ENCODE peak calls at places on chromosomes 4 and X, in four cellular contexts. U, L, P and Q are unnamed samples.

GRCh38 chrX:100979881-100980607 is 10.5 kb downstream of the ARL13A start:
- DNase-seq in P (no peak), U (peak; percentile 24), L (no peak), Q (no peak)

GRCh38 chr4:137819964-137820383 is 287.7 kb upstream of the PCDH18 start:
- DNase-seq in U (peak; percentile 45), L (peak; percentile 6), P (peak; percentile 1), Q (peak; percentile 53)

GRCh38 chrX:46485897-46486296 is 59.3 kb downstream of the ZNF674 start:
- DNase-seq in P (no peak), L (no peak), U (peak; percentile 83), Q (no peak)

GRCh38 chr4:84050014-84050413 is 449.1 kb downstream of the NKX6-1 start:
- DNase-seq in P (no peak), L (no peak), U (no peak), Q (no peak)

GRCh38 chrX:130715299-130715698 is 187.7 kb downstream of the ENOX2 start:
- DNase-seq in L (no peak), P (no peak), U (no peak), Q (no peak)

GRCh38 chrX:15576019-15576418 is 24.7 kb downstream of the ACE2 start:
- DNase-seq in P (no peak), U (no peak), L (no peak), Q (peak; percentile 11)

GRCh38 chr4:89469930-89470375 is 162.4 kb upstream of the GPRIN3 start:
- DNase-seq in P (peak; percentile 25), U (no peak), L (no peak), Q (no peak)

GRCh38 chrX:102899940-102900916 is 36.8 kb upstream of the RAB40AL start:
- DNase-seq in L (peak; percentile 41), P (peak; percentile 33), U (peak; percentile 39), Q (peak; percentile 76)

GRCh38 chrX:41384041-41384705 is 50.2 kb downstream of the DDX3X start:
- DNase-seq in P (no peak), L (peak; percentile 68), U (no peak), Q (no peak)

GRCh38 chrX:140172401-140172800 is 207.1 kb upstream of the CXorf66 start:
- DNase-seq in P (no peak), L (no peak), U (no peak), Q (no peak)

GRCh38 chr4:664713-665231 is 9.3 kb downstream of the ATP5ME start:
- DNase-seq in L (no peak), U (no peak), P (no peak), Q (no peak)

GRCh38 chr4:73621357-73621756 is 1.1 kb upstream of the RASSF6 start:
- DNase-seq in L (no peak), U (no peak), P (no peak), Q (no peak)

GRCh38 chr4:134243742-134244713 is 42.4 kb upstream of the PABPC4L start:
- DNase-seq in U (no peak), P (no peak), L (no peak), Q (no peak)

GRCh38 chr4:140081582-140082398 is 72.2 kb downstream of the MAML3 start:
- DNase-seq in L (no peak), P (no peak), U (no peak), Q (no peak)

GRCh38 chr4:657338-658030 is 16.6 kb downstream of the ATP5ME start:
- DNase-seq in L (no peak), P (no peak), U (no peak), Q (no peak)

GRCh38 chr4:74038161-74039064 is at the start of gene CXCL3:
- DNase-seq in P (no peak), L (peak; percentile 85), U (no peak), Q (peak; percentile 56)

GRCh38 chrX:51837926-51838325 is 55.5 kb upstream of the MAGED1 start:
- DNase-seq in L (no peak), P (no peak), U (no peak), Q (peak; percentile 9)

GRCh38 chrX:105694839-105695238 is 127.5 kb upstream of the NRK start:
- DNase-seq in L (no peak), U (no peak), P (no peak), Q (no peak)

GRCh38 chr4:173014113-173014558 is 154.5 kb upstream of the GALNT7 start:
- DNase-seq in U (no peak), P (no peak), L (peak; percentile 42), Q (peak; percentile 44)

GRCh38 chr4:67451464-67451863 is 93.8 kb downstream of the CENPC start:
- DNase-seq in P (no peak), L (no peak), U (no peak), Q (no peak)

GRCh38 chr4:65170768-65171514 is 499.3 kb downstream of the EPHA5 start:
- DNase-seq in U (no peak), L (no peak), P (no peak), Q (no peak)

GRCh38 chrX:66751136-66751782 is 112.4 kb upstream of the EDA2R start:
- DNase-seq in P (no peak), U (no peak), L (no peak), Q (no peak)

GRCh38 chr4:35538807-35539206 is 705.5 kb downstream of the ARAP2 start:
- DNase-seq in L (no peak), P (no peak), U (no peak), Q (no peak)

GRCh38 chr4:184854673-184855072 is 28.9 kb upstream of the ACSL1 start:
- DNase-seq in P (no peak), L (peak; percentile 37), U (no peak), Q (no peak)

GRCh38 chr4:41360911-41361830 is 104.4 kb downstream of the UCHL1 start:
- DNase-seq in L (no peak), U (no peak), P (no peak), Q (peak; percentile 20)

GRCh38 chr4:53592128-53592527 is 842 bp upstream of the LNX1 start:
- DNase-seq in L (no peak), U (no peak), P (no peak), Q (no peak)

GRCh38 chr4:74531952-74532794 is 87.2 kb downstream of the AREG start:
- DNase-seq in L (peak; percentile 63), U (peak; percentile 75), P (peak; percentile 8), Q (peak; percentile 47)

GRCh38 chrX:154325541-154325940 is 29.9 kb downstream of the TKTL1 start:
- DNase-seq in U (no peak), P (no peak), L (no peak), Q (no peak)

GRCh38 chr4:5824635-5825034 is 68.3 kb downstream of the CRMP1 start:
- DNase-seq in P (no peak), U (peak; percentile 18), L (peak; percentile 37), Q (peak; percentile 64)

GRCh38 chr4:3836802-3837601 is 70.8 kb downstream of the ADRA2C start:
- DNase-seq in P (no peak), L (peak; percentile 84), U (peak; percentile 99), Q (no peak)

GRCh38 chrX:110204986-110205385 is 112.9 kb downstream of the AMMECR1 start:
- DNase-seq in P (no peak), U (no peak), L (no peak), Q (no peak)

GRCh38 chr4:58807843-58808605 is 1697.8 kb upstream of the IGFBP7 start:
- DNase-seq in L (no peak), U (no peak), P (no peak), Q (no peak)
- TF ChIP-seq TARDBP in L (no peak), U (no peak), P (no peak), Q (no peak)

DNA sequence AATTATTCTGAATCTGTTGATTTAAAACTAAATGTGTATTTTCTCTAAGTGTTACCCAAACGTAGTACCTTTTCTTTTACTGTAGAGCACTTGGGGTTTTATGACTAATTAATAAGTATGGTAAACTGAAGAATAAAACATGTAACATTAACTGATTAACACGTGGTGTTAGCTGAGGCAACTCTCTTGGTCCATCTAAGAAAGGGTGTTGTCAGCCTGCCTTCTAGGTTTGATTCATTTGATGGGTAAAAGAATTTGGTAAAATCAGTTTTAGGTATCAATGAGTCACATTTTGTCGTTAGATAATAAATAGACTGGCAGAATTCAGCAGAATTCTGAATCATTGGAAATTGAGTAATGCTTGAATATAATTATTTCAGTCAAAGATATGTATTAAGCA is 99.7 kb downstream of the AFF1 start:
- DNase-seq in L (no peak), U (no peak), P (no peak), Q (no peak)
- TF ChIP-seq TARDBP in L (no peak), U (no peak), P (no peak), Q (no peak)

DNA sequence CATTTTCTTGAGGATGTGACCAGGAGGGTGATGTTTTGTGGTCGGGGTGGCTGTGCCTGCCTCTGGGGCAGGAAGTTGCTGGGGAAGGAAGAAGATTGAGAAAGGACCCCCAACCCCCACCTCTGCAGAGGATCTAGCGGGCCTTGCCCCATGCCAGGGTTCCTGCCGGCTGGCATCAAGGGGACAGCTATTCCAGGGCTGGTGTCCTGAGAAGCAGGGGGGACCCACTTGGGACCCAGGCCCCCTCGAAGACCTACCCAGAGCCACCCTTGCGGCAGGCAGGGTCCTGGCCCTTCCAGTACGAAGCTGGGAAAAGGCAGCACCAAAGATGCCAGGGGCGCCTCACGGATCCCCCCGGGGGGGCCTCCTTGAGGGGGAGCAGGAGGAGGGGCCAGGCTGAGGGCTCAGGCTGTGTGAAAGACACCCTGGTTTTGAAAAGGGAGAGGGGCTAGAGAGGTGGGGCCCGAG is 6.6 kb downstream of the SH3BP2 start:
- DNase-seq in L (no peak), U (no peak), P (no peak), Q (no peak)
- TF ChIP-seq TARDBP in L (no peak), U (no peak), P (no peak), Q (no peak)

GRCh38 chr4:7813674-7814073 is 126.0 kb downstream of the AFAP1 start:
- DNase-seq in U (peak; percentile 24), P (no peak), L (no peak), Q (no peak)
- TF ChIP-seq TARDBP in U (no peak), P (no peak), L (no peak), Q (no peak)